ENCODE peak calls at places on chromosome 22, in six cellular contexts. O is naive thymus-derived CD8-positive, alpha-beta T cell; H is HEK293T; S is amygdala; W is activated CD8-positive, alpha-beta memory T cell treated with anti-CD3 and anti-CD28 coated beads for 1 hour; L is stimulated activated CD4-positive, alpha-beta T cell treated with anti-CD3 and anti-CD28 coated beads, TNF-alpha, amount 100 ng/mL, for 1 hour. X is an unnamed sample.

GRCh38 chr22:19940536-19941364 is 822 bp upstream of the COMT start:
- DNase-seq in O (no peak), H (no peak), S (no peak), W (no peak), L (no peak), X (no peak)

GRCh38 chr22:30697975-30698374 is 3.3 kb downstream of the OSBP2 start:
- DNase-seq in O (no peak), H (no peak), S (no peak), W (no peak), L (no peak), X (no peak)

GRCh38 chr22:37234736-37235711 is 9.0 kb downstream of the RAC2 start:
- DNase-seq in O (no peak), H (no peak), S (no peak), W (no peak), L (no peak), X (no peak)

GRCh38 chr22:22241554-22241898 is 3.1 kb upstream of the VPREB1 start:
- DNase-seq in O (no peak), H (no peak), S (no peak), W (no peak), L (no peak), X (no peak)

GRCh38 chr22:49433044-49433443 is 394.6 kb downstream of the BRD1 start:
- DNase-seq in O (no peak), H (no peak), S (no peak), W (no peak), L (no peak), X (no peak)

GRCh38 chr22:44429941-44430587 is 68.0 kb downstream of the RTL6 start:
- DNase-seq in O (no peak), H (no peak), S (no peak), W (no peak), L (no peak), X (no peak)

GRCh38 chr22:27507066-27507715 is 294.4 kb downstream of the MN1 start:
- DNase-seq in O (no peak), H (no peak), S (no peak), W (no peak), L (no peak), X (no peak)

GRCh38 chr22:23179381-23180294 is 671 bp upstream of the BCR start:
- DNase-seq in O (no peak), H (no peak), S (no peak), W (no peak), L (no peak), X (peak)

GRCh38 chr22:41925783-41926460 is 684 bp downstream of the TNFRSF13C start:
- DNase-seq in O (peak), H (peak), S (peak), W (peak), L (peak), X (peak)

GRCh38 chr22:44450503-44450902 is 47.5 kb downstream of the RTL6 start:
- DNase-seq in O (no peak), H (no peak), S (no peak), W (no peak), L (no peak), X (no peak)

GRCh38 chr22:46289244-46289891 is 7.3 kb upstream of the GTSE1 start:
- DNase-seq in O (no peak), H (no peak), S (no peak), W (no peak), L (no peak), X (no peak)

GRCh38 chr22:19679476-19680099 is 34.7 kb upstream of the SEPTIN5 start:
- DNase-seq in O (peak), H (peak), S (no peak), W (peak), L (peak), X (peak)

GRCh38 chr22:38788417-38788816 is 5.5 kb downstream of the DNAL4 start:
- DNase-seq in O (no peak), H (no peak), S (no peak), W (no peak), L (no peak), X (no peak)

GRCh38 chr22:47213571-47214230 is 451.3 kb downstream of the TBC1D22A start:
- DNase-seq in O (peak), H (peak), S (no peak), W (peak), L (no peak), X (peak)

GRCh38 chr22:38454361-38455062 is 487 bp downstream of the KCNJ4 start:
- DNase-seq in O (peak), H (no peak), S (no peak), W (no peak), L (no peak), X (peak)

GRCh38 chr22:24230911-24231656 is 13.8 kb downstream of the GGT5 start:
- DNase-seq in O (peak), H (peak), S (peak), W (peak), L (peak), X (peak)

GRCh38 chr22:24323695-24324094 is 53.1 kb downstream of the SPECC1L start:
- DNase-seq in O (no peak), H (no peak), S (no peak), W (no peak), L (no peak), X (no peak)

GRCh38 chr22:26428515-26429457 is at the start of gene ASPHD2:
- DNase-seq in O (peak), H (peak), S (peak), W (peak), L (peak), X (peak)

GRCh38 chr22:36325163-36326031 is 62.4 kb downstream of the MYH9 start:
- DNase-seq in O (no peak), H (no peak), S (no peak), W (no peak), L (no peak), X (no peak)

GRCh38 chr22:25141994-25142620 is 57.6 kb upstream of the CRYBB3 start:
- DNase-seq in O (no peak), H (no peak), S (no peak), W (no peak), L (no peak), X (no peak)

GRCh38 chr22:19663286-19663815 is 51.0 kb upstream of the SEPTIN5 start:
- DNase-seq in O (no peak), H (no peak), S (no peak), W (no peak), L (no peak), X (no peak)

GRCh38 chr22:19872779-19873137 is 18.1 kb upstream of the GNB1L start:
- DNase-seq in O (no peak), H (no peak), S (no peak), W (no peak), L (no peak), X (no peak)

GRCh38 chr22:29165336-29166060 is 40.2 kb upstream of the EMID1 start:
- DNase-seq in O (no peak), H (peak), S (no peak), W (no peak), L (no peak), X (no peak)

GRCh38 chr22:28282346-28282745 is 363.3 kb upstream of the PITPNB start:
- DNase-seq in O (no peak), H (no peak), S (no peak), W (no peak), L (no peak), X (no peak)

GRCh38 chr22:42388130-42388797 is 43.9 kb downstream of the NFAM1 start:
- DNase-seq in O (no peak), H (no peak), S (no peak), W (no peak), L (no peak), X (no peak)

GRCh38 chr22:23133922-23134321 is 7.9 kb downstream of the RSPH14 start:
- DNase-seq in O (no peak), H (no peak), S (no peak), W (no peak), L (no peak), X (no peak)

GRCh38 chr22:43720718-43721117 is 91.4 kb downstream of the EFCAB6 start:
- DNase-seq in O (no peak), H (no peak), S (no peak), W (no peak), L (no peak), X (no peak)

GRCh38 chr22:39292561-39293074 is 26.8 kb downstream of the RPL3 start:
- DNase-seq in O (no peak), H (peak), S (peak), W (no peak), L (no peak), X (no peak)

GRCh38 chr22:37088108-37088605 is 21.4 kb downstream of the TMPRSS6 start:
- DNase-seq in O (no peak), H (no peak), S (no peak), W (no peak), L (no peak), X (no peak)

X was measured in memory B cell.